ENCODE peak calls at places on chromosomes 2 and 18, in four cellular contexts. H is GM12891, Z is K562, O is GM12878. R is an unnamed sample.
A peak's percentile ranks its signal among the peaks of the same experiment; 100 is the strongest.

GRCh38 chr18:57980573-57981348 is 63.3 kb upstream of the NEDD4L start:
- DNase-seq in H (no peak), Z (no peak), O (no peak), R (no peak)

GRCh38 chr18:31454066-31454708 is 6.6 kb downstream of the DSG3 start:
- DNase-seq in H (no peak), Z (no peak), O (no peak), R (no peak)

GRCh38 chr2:46825958-46826897 is 89.4 kb downstream of the MCFD2 start:
- DNase-seq in H (no peak), Z (no peak), O (no peak), R (no peak)

GRCh38 chr2:73156539-73157124 is 43.9 kb upstream of the RAB11FIP5 start:
- DNase-seq in H (no peak), Z (peak; percentile 27), O (no peak), R (peak; percentile 18)

GRCh38 chr2:3838348-3838747 is 135.0 kb downstream of the DCDC2C start:
- DNase-seq in H (no peak), Z (no peak), O (no peak), R (no peak)

GRCh38 chr2:150468350-150468960 is 19.0 kb downstream of the RND3 start:
- DNase-seq in H (no peak), Z (no peak), O (no peak), R (no peak)

GRCh38 chr2:224951723-224952481 is 90.4 kb downstream of the DOCK10 start:
- DNase-seq in H (no peak), Z (no peak), O (no peak), R (no peak)

GRCh38 chr18:49623571-49623970 is 61.7 kb downstream of the LIPG start:
- DNase-seq in H (no peak), Z (no peak), O (no peak), R (no peak)

GRCh38 chr18:49832221-49832647 is 18.9 kb upstream of the ACAA2 start:
- DNase-seq in H (no peak), Z (no peak), O (no peak), R (no peak)

GRCh38 chr18:13301691-13302469 is 83.3 kb downstream of the LDLRAD4 start:
- DNase-seq in H (no peak), Z (no peak), O (no peak), R (no peak)

GRCh38 chr18:4353853-4354418 is 101.2 kb downstream of the DLGAP1 start:
- DNase-seq in H (no peak), Z (no peak), O (no peak), R (no peak)

GRCh38 chr18:6600667-6601066 is 128.8 kb upstream of the ARHGAP28 start:
- DNase-seq in H (no peak), Z (no peak), O (no peak), R (no peak)
- TF ChIP-seq POLR2AphosphoS5 in H (no peak), Z (no peak), O (no peak), R (no peak)

GRCh38 chr2:38748857-38749804 is 2.0 kb downstream of the SRSF7 start:
- DNase-seq in H (no peak), Z (peak; percentile 17), O (no peak), R (no peak)

GRCh38 chr2:38751043-38751846 is at the start of gene SRSF7:
- DNase-seq in H (peak; percentile 77), Z (peak; percentile 92), O (peak; percentile 93), R (peak; percentile 99)

GRCh38 chr2:38750793-38751042 is 443 bp downstream of the SRSF7 start:
- DNase-seq in H (peak; percentile 48), Z (no peak), O (no peak), R (peak; percentile 68)

GRCh38 chr2:38751847-38752410 is 768 bp upstream of the SRSF7 start:
- DNase-seq in H (no peak), Z (peak; percentile 20), O (no peak), R (no peak)

DNA sequence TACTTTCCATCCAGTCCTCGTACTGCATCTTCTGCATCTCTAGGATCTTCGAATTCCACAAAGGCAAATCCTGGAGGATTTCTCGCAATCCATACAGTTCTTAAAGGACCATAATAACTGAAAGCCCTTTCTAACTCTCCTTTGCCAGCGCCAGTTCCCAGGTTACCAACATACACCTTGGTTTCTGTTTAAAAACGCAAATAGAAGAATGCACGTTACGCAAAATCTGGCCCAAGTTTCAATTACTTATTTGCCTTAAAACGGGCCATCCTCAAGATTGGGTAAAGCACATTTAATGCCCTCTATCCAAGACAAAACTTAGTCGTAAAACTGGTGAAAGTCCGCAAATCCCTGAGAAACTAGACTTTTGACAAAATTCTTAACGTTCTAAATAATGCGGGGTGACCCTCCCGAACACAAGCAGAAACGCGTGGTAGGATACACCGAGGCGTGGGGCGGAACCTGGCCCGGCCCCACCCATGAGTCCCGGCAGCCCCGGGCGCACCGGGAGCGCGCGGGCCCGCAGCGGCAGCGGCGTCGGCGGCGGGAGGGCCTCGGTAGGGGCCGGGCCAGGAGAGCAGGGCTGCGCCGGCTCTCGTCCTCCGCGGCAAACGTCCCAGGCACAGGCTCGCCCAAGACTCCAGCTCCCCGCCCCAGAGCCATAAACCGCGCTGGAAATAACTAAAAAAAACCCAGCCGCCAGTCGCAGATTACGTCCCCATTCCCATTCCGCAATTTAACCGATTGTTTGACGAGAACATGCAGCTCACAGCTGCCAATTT is 959 bp downstream of the SRSF7 start:
- DNase-seq in H (peak; percentile 24), Z (peak; percentile 68), O (no peak), R (no peak)
- TF ChIP-seq SPI1 in H (no peak), Z (no peak), O (no peak), R (no peak)

DNA sequence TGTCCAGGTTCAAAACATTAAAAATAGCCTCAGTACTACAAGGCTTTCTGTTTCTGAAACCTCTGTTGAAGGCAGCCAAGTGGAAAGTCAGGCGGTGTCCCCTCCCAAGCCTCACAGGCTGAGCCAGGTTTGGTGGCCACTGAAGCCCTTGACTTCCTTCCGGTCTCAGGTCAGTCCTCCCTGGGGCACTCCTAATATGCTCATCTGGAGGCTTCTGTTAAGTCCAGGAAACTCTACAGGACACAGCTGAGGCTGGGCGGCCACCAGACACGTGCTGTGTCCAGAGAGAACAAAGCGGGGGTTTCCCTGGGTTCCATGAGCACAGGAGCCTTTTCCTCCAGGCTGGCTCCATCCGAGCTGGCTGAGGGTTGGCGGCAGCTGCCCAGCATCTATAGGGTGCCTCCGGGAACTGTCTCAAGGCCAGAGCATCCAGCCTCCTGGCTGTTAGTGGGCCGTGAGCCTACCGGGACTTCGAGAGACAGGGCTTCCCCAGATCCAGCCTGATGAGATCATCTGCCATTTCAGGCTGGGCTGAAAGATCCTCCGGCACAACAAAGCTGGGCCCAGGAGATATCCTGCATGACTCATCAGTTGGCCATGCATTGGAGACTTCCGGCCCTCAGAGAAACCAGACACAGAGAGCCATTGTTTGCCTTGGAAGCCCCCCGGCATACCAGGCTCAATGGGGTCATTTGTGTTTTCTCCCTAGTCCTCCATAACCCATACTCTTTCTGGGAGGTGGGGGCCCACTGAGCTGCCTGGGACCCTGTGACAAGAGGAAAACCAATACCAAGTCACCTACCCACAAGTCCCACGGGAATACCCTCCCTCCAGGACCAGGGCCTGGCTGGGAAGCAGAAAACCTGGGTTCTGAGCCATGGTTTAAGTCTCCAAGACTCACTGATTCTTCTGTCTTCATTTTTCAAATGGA is 71.7 kb downstream of the HS1BP3 start:
- DNase-seq in H (no peak), Z (peak; percentile 87), O (peak; percentile 74), R (no peak)
- TF ChIP-seq POLR2AphosphoS5 in H (no peak), Z (peak; percentile 88), O (no peak), R (no peak)

GRCh38 chr18:6207941-6208340 is 206.8 kb downstream of the L3MBTL4 start:
- DNase-seq in H (no peak), Z (no peak), O (no peak), R (no peak)

GRCh38 chr18:6202861-6203260 is 211.8 kb downstream of the L3MBTL4 start:
- DNase-seq in H (no peak), Z (no peak), O (no peak), R (no peak)

GRCh38 chr18:6207119-6207518 is 207.6 kb downstream of the L3MBTL4 start:
- DNase-seq in H (no peak), Z (no peak), O (no peak), R (no peak)

GRCh38 chr18:6203791-6204190 is 210.9 kb downstream of the L3MBTL4 start:
- DNase-seq in H (no peak), Z (no peak), O (no peak), R (no peak)

DNA sequence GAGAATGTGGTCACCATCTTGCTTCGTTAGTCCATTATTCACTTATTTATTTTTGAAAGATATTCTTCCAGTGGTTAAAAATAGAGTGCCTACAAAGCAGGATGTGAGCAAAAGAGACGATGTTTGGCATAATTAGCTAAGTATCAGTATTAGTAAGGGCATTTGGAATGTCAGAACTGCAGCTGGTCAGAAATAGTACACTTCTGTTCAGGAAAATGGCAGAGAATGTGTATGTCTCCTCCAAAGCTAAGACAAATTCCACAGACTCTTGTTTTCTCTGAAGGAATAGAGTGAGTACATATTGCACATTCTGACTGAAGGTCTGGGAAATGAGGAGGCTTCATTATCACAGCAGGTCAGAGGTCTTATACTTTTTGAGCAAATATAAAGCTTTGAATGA is 209.0 kb downstream of the L3MBTL4 start:
- DNase-seq in H (no peak), Z (no peak), O (no peak), R (no peak)
- TF ChIP-seq SPI1 in H (no peak), Z (no peak), O (no peak), R (no peak)

GRCh38 chr2:637804-638203 is 39.4 kb downstream of the TMEM18 start:
- DNase-seq in H (no peak), Z (no peak), O (no peak), R (no peak)

GRCh38 chr2:634670-635395 is 42.4 kb downstream of the TMEM18 start:
- DNase-seq in H (no peak), Z (no peak), O (no peak), R (no peak)

GRCh38 chr2:636151-636621 is 41.0 kb downstream of the TMEM18 start:
- DNase-seq in H (no peak), Z (no peak), O (no peak), R (no peak)

GRCh38 chr2:637406-637776 is 39.8 kb downstream of the TMEM18 start:
- DNase-seq in H (no peak), Z (no peak), O (no peak), R (no peak)

DNA sequence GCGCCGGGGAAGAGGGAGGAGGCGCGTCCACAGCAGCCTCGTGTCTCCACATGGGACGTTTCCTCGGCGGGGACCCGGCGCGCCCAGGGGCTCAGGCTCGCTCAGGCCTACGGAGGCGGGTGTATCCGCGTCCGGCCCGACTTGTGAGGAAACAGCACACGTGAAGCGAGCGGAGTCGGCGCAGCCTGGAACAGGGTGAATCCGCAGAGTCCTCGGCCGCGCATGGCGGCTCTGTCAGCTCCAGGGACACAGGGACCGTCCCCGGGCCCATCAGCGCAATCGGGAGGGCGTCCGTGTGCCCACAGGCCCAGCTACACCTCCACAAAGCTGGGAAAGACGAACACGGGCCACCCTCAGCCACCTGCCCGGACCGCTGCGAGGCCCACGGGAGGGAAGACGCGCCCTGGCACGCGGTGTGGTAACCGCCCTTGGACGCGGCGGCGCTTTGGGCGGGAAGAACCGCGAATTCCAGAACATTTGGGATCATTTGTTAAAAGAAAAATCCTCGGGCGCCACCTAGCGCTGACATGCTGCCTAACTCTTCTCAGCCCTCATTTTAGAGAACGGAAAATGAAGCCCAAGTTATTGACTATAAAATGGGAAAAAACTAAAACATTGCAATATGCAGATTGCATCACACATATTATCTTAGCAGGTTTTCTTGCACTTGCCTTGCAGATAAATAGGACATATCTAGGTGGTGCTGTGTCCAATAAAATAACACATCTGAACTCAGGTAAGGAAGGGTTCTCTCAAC is 40.4 kb downstream of the TMEM18 start:
- DNase-seq in H (peak; percentile 50), Z (peak; percentile 53), O (no peak), R (no peak)
- TF ChIP-seq POLR2AphosphoS5 in H (no peak), Z (no peak), O (no peak), R (no peak)